ENCODE peak calls at places on chromosomes 16 and 17, in four cellular contexts. T, L, K and G are unnamed samples.

GRCh38 chr16:79286646-79287423 is 313.7 kb downstream of the MAF start:
- DNase-seq in L (no peak), T (no peak), K (peak), G (no peak)

GRCh38 chr17:16942141-16943031 is 29.5 kb downstream of the TNFRSF13B start:
- DNase-seq in L (peak), K (no peak), T (peak), G (no peak)

GRCh38 chr17:78107457-78107856 is 21.1 kb downstream of the TMC6 start:
- DNase-seq in K (no peak), T (no peak), L (peak), G (no peak)

GRCh38 chr16:53053967-53054669 is 673 bp upstream of the CHD9 start:
- DNase-seq in T (no peak), L (peak), K (no peak), G (no peak)

GRCh38 chr16:89241187-89242003 is 23.9 kb downstream of the ZNF778 start:
- DNase-seq in L (peak), T (peak), K (peak), G (peak)

GRCh38 chr17:29640413-29640812 is 17.7 kb upstream of the CORO6 start:
- DNase-seq in T (no peak), L (peak), K (no peak), G (no peak)

GRCh38 chr17:78789663-78790181 is 7.6 kb upstream of the CYTH1 start:
- DNase-seq in L (peak), T (peak), K (no peak), G (peak)

GRCh38 chr17:83147285-83147684 is 67.9 kb downstream of the METRNL start:
- DNase-seq in K (no peak), L (no peak), T (no peak), G (no peak)

DNA sequence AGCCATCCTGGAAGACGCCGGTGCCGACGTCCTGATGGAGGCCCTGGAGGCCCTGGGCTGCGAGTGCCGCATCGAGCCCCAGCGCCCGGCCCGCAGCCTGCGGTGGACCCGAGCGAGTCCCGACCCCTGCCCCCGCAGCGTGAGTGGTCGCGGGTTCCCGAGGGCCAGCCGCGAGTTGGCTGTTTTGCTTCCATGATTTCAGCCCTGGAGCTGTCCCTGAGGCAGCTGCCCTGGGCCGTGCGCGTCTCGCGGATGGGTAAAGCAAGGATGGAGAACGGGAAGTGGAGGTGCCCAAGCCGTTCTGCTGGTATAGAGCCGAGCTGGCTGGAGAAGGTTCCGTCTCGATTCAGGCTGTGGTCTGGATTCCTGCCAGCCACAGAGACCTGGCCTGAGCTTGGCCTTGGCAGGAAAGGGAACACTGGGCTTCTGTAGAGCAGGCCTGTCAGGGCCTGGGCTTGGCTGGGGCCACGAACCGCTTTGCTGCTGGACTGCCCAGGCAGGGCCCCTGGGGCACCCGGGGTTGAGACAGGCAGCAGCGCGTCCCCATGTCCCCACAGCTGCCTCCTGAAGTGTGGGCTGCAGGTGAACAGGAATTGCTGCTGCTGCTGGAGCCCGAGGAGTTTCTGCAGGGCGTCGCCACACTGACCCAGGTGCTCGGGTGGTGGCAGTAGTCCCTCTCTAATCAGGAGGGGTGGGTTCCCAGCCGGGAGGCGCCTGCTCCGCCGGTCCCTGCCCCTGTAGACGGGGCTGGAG is 945 bp upstream of the MRPS34 start:
- DNase-seq in L (peak), K (no peak), T (no peak), G (peak)
- TF ChIP-seq CTCF in L (no peak), K (no peak), T (no peak), G (no peak)

GRCh38 chr17:1485748-1486376 is 6.6 kb downstream of the MYO1C start:
- DNase-seq in K (no peak), L (peak), T (peak), G (no peak)

GRCh38 chr17:1486802-1487695 is 5.4 kb downstream of the MYO1C start:
- DNase-seq in K (peak), L (peak), T (peak), G (no peak)

GRCh38 chr17:1484060-1484535 is 8.4 kb downstream of the MYO1C start:
- DNase-seq in L (no peak), K (no peak), T (no peak), G (no peak)

GRCh38 chr17:1484586-1485310 is 7.7 kb downstream of the MYO1C start:
- DNase-seq in K (peak), L (peak), T (peak), G (peak)

DNA sequence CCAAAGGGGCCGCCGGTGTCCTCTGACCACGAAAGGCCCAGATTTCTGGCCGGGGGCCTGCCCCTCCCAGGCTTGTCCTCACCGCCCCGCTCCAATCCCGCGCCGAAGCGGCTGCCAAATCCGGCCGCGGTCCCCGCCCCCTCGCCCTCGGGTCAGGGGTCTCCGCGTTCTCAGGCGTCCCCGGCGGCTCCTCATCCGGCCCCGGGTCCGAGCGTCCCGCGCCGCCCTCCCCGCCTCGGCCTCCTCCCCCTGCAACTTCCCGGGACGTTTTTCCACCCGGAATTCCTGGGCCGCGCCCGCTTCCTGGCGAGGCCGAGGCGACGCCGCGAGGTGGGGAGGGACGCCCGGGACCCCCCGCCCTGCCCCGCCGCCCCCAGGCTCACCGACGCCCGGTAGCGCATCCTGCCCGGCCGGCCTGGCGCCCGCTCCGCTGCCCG is 7.2 kb downstream of the MYO1C start:
- DNase-seq in T (no peak), K (no peak), L (no peak), G (no peak)
- H3K4me3 ChIP-seq in T (peak), K (peak), L (peak), G (peak)

GRCh38 chr17:49616086-49616485 is 40.4 kb downstream of the NXPH3 start:
- DNase-seq in L (peak), K (no peak), T (no peak), G (no peak)
- TF ChIP-seq CTCF in L (peak), K (no peak), T (no peak), G (peak)

GRCh38 chr16:85303354-85303883 is 191.1 kb upstream of the CIBAR2 start:
- DNase-seq in K (no peak), T (no peak), L (no peak), G (no peak)
- H3K4me3 ChIP-seq in K (no peak), T (peak), L (no peak), G (no peak)

GRCh38 chr16:16145286-16145685 is 78.0 kb downstream of the ABCC6 start:
- DNase-seq in T (no peak), K (no peak), L (no peak), G (no peak)
- TF ChIP-seq CTCF in T (no peak), K (peak), L (no peak), G (peak)

GRCh38 chr16:56610609-56611111 is 2.3 kb downstream of the MT2A start:
- DNase-seq in K (no peak), T (peak), L (peak), G (no peak)
- H3K4me3 ChIP-seq in K (no peak), T (peak), L (no peak), G (no peak)